ENCODE peak calls at places on chromosomes 12 and 14, in ten cellular contexts. I, W, N, R, B, D, Q, M, H and K are unnamed samples.

GRCh38 chr12:26987634-26988424 is 26.4 kb downstream of the TM7SF3 start:
- DNase-seq in I (no peak), R (no peak), B (no peak), D (no peak), H (no peak), Q (peak), W (no peak), M (no peak), N (no peak), K (no peak)

GRCh38 chr14:69317780-69318179 is 57.8 kb downstream of the GALNT16 start:
- DNase-seq in M (no peak), R (no peak), I (no peak), Q (no peak), H (peak), W (no peak), N (no peak), D (peak), B (no peak), K (peak)

GRCh38 chr14:50666772-50667490 is 1.2 kb downstream of the SAV1 start:
- DNase-seq in D (no peak), M (peak), H (peak), R (no peak), B (peak), N (peak), I (peak), W (peak), Q (peak), K (no peak)

GRCh38 chr14:75794615-75795038 is 133.6 kb downstream of the TTLL5 start:
- DNase-seq in D (no peak), B (no peak), M (peak), I (peak), Q (no peak), W (no peak), H (no peak), R (no peak), N (no peak), K (no peak)

GRCh38 chr12:65892905-65893304 is 68.6 kb downstream of the HMGA2 start:
- DNase-seq in H (no peak), B (no peak), M (no peak), Q (no peak), W (no peak), N (no peak), I (no peak), D (no peak), R (no peak), K (no peak)

GRCh38 chr12:103441437-103442186 is 54.2 kb downstream of the C12orf42 start:
- DNase-seq in H (no peak), Q (no peak), R (peak), D (peak), I (no peak), M (no peak), W (no peak), N (no peak), B (no peak), K (no peak)

GRCh38 chr14:31419179-31420012 is 954 bp downstream of the HEATR5A start:
- DNase-seq in H (no peak), I (no peak), B (no peak), M (no peak), W (no peak), Q (no peak), R (no peak), N (no peak), D (no peak), K (no peak)

GRCh38 chr12:26870491-26871419 is 37.8 kb upstream of the ITPR2 start:
- DNase-seq in Q (peak), R (peak), I (peak), D (no peak), W (peak), H (peak), N (peak), M (no peak), B (no peak), K (no peak)

GRCh38 chr12:127239781-127240180 is 1027.2 kb upstream of the TMEM132C start:
- DNase-seq in B (no peak), R (no peak), H (no peak), W (no peak), N (no peak), Q (no peak), M (no peak), D (no peak), I (no peak), K (no peak)

GRCh38 chr12:28021704-28022103 is 49.2 kb upstream of the PTHLH start:
- DNase-seq in H (no peak), M (no peak), B (no peak), N (no peak), W (no peak), Q (no peak), D (no peak), R (no peak), I (no peak), K (no peak)

GRCh38 chr14:105275267-105275946 is 25.4 kb downstream of the BRF1 start:
- DNase-seq in M (no peak), W (no peak), I (no peak), N (no peak), Q (no peak), H (no peak), D (no peak), B (no peak), R (no peak), K (no peak)

GRCh38 chr12:119334459-119335170 is at the start of gene CCDC60:
- DNase-seq in N (peak), Q (no peak), D (no peak), B (peak), H (no peak), R (no peak), W (peak), I (no peak), M (peak), K (no peak)

GRCh38 chr12:16112626-16113560 is 164.6 kb downstream of the SLC15A5 start:
- DNase-seq in D (no peak), W (no peak), M (peak), I (no peak), N (no peak), B (no peak), Q (no peak), R (no peak), H (no peak), K (no peak)

GRCh38 chr12:92408072-92408900 is 262.6 kb upstream of the BTG1 start:
- DNase-seq in Q (peak), R (no peak), W (peak), N (peak), B (peak), D (no peak), M (peak), H (peak), I (peak), K (no peak)

GRCh38 chr12:57235012-57235727 is 5.7 kb downstream of the SHMT2 start:
- DNase-seq in H (no peak), Q (no peak), W (peak), D (peak), R (no peak), B (peak), N (no peak), I (peak), M (peak), K (no peak)

GRCh38 chr12:89516633-89517032 is 8.0 kb downstream of the GALNT4 start:
- DNase-seq in B (no peak), Q (no peak), R (no peak), D (no peak), W (no peak), N (no peak), M (no peak), H (no peak), I (no peak), K (no peak)

GRCh38 chr12:104656921-104657320 is 200.2 kb downstream of the CHST11 start:
- DNase-seq in H (no peak), R (no peak), B (no peak), W (no peak), N (no peak), D (no peak), I (no peak), M (no peak), Q (no peak), K (no peak)

GRCh38 chr12:83823386-83824045 is 1089.1 kb downstream of the SLC6A15 start:
- DNase-seq in B (no peak), I (peak), Q (peak), W (peak), D (peak), M (peak), N (no peak), R (no peak), H (no peak), K (no peak)

GRCh38 chr12:122064034-122064777 is 14.3 kb upstream of the MLXIP start:
- DNase-seq in M (peak), R (peak), W (peak), N (peak), D (peak), H (peak), Q (peak), I (peak), B (peak), K (peak)

GRCh38 chr12:93902192-93902591 is 225.0 kb downstream of the CRADD start:
- DNase-seq in M (no peak), W (no peak), H (no peak), I (no peak), D (no peak), Q (no peak), B (no peak), R (no peak), N (no peak), K (no peak)
- TF ChIP-seq POLR2AphosphoS5 in M (no peak), W (no peak), H (no peak), I (no peak), D (no peak), Q (no peak), B (no peak), R (no peak), N (no peak), K (no peak)

DNA sequence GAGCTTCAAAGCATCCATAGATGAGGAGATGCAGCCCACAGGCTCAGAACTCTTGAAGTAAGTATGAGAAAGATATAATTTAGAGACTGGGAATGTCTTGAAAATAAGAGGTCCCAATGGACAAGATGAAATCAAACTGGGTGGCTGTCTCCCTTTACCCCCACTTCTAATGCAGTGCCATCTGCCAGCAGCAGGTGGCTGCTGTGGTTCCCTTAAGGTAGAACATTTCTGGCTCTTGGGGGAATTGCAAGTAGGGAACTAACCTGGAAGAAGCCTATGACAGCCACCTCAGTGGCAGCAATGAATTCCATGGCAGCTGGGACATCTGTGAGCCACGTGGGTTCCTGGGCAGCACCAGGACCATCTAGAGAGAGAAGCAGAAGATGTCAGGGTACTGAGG is 648 bp downstream of the ERP27 start:
- DNase-seq in I (no peak), Q (peak), D (no peak), R (no peak), W (no peak), H (no peak), N (no peak), B (no peak), M (peak), K (no peak)
- TF ChIP-seq CTCF in I (no peak), Q (peak), D (peak), R (peak), W (no peak), H (no peak), N (no peak), B (no peak), M (peak), K (no peak)

DNA sequence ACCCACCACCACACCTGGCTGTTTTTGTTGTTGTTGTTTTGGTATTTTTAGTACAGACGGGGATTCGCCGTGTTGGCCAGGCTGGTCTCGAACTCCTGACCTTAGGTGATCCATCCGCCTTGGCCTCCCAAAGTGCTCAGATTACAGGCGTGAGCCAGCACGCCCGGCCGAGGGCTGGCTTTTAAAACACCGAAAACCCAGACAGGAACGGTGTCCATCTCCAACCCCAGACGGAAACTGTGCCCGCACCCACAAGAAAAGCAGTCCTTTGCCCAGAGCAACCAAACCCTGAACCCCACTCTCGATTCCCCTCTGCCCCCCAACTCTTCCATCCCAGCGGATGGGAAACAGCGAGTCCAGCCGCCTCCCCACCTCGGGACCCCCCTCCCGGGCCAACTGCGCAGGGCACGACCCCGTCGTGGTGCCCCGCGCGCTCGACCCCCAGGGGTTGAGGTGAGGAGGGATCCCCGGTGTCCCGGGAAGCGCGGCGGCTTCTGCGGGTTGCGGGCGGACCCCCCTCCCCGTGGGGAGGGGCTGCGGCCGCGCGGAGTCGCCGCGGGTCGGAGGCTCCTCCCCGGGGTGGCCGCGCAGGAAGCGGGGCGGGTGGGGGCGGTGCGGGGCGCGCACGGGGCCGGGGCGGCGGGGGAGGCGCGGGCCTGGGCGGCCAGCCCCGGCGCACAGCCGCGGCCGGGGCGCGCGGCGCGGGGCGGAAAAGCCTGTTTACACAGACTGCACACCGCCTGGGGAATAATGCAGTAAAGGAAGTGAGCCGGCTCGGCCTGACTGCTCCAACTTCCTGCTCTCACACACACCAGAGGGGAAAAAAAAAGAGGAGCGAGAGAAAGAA is at the start of gene ELK3:
- DNase-seq in W (peak), D (peak), B (peak), Q (peak), M (peak), N (peak), I (peak), R (no peak), H (peak), K (no peak)
- TF ChIP-seq POLR2AphosphoS5 in W (peak), D (peak), B (no peak), Q (no peak), M (peak), N (no peak), I (peak), R (no peak), H (peak), K (no peak)

DNA sequence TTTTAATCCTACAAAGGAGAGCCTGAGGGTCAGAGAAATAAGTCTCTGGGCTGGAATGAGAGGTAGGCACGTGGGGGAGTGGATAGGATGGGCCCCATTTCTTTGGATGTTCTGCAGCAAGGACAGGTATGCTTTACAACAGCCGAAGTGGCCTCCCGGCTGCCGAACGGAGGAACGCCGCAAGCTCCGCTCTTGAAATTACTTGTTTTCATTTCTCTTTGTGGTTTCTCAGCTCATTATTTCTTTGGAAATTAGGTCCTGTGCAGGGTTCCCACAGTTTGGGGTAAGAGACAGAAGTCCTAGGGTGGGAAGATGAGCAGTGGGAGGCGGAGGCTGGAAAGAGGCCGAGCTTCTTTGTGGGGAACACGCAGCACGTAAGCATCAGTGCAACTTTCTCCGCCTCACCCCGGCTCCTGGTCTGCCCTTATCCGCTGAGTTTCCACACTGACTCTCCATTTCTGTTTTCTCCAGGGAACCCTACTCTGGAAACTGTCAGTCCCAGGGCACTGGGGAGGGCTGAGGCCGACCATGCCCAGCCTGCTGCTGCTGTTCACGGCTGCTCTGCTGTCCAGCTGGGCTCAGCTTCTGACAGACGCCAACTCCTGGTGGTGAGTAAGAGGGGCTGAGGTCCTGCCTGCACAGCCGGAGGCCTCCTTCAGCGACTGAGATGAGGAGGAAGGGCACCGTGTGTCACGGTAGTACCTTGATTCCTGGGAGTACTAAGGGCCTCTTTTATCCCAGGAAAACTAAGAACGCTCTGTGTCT is 2.0 kb downstream of the WNT5B start:
- DNase-seq in N (no peak), M (peak), W (no peak), I (peak), Q (no peak), D (no peak), H (no peak), B (no peak), R (no peak), K (no peak)
- TF ChIP-seq CTCF in N (no peak), M (no peak), W (no peak), I (no peak), Q (no peak), D (no peak), H (no peak), B (no peak), R (no peak), K (no peak)

GRCh38 chr12:64265839-64266238 is 43.7 kb upstream of the KICS2 start:
- DNase-seq in Q (no peak), B (no peak), N (no peak), I (no peak), M (no peak), D (no peak), H (no peak), R (no peak), W (no peak), K (no peak)

GRCh38 chr12:64268409-64268808 is 46.3 kb upstream of the KICS2 start:
- DNase-seq in I (no peak), D (no peak), M (no peak), H (no peak), N (no peak), W (no peak), Q (no peak), R (no peak), B (no peak), K (no peak)

GRCh38 chr12:64273527-64274403 is 51.7 kb upstream of the KICS2 start:
- DNase-seq in M (peak), R (no peak), Q (peak), N (no peak), D (no peak), H (no peak), I (peak), B (peak), W (no peak), K (no peak)

GRCh38 chr12:64270411-64270810 is 48.3 kb upstream of the KICS2 start:
- DNase-seq in R (no peak), B (no peak), M (no peak), W (no peak), H (no peak), I (no peak), D (no peak), Q (no peak), N (no peak), K (no peak)

DNA sequence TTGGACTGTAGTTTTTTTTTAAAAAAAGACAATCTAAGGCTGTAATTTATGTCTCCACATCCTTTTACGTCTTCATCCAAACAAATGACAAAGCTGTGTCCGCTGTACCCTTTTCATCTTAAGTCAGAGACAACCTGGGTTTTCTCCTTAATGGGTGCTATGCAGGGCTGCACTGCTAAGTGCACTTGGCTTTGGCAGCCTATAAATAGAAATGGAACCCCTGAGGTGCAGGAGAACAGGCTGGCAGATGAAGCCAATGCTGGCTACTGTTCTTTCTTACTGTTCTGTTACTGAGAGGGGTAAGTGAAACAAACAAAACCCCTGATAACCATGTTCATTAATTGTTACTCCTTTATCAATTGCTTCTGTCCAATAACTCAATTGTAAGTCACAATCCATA is 47.1 kb upstream of the KICS2 start:
- DNase-seq in B (no peak), M (no peak), W (no peak), H (no peak), N (no peak), I (no peak), Q (no peak), D (no peak), R (no peak), K (no peak)
- TF ChIP-seq POLR2AphosphoS5 in B (no peak), M (no peak), W (no peak), H (no peak), N (no peak), I (no peak), Q (no peak), D (no peak), R (no peak), K (no peak)

GRCh38 chr14:35353409-35354172 is 51.0 kb downstream of the NFKBIA start:
- DNase-seq in Q (no peak), W (no peak), N (peak), B (no peak), H (peak), I (no peak), M (no peak), R (no peak), D (no peak), K (no peak)
- TF ChIP-seq CTCF in Q (no peak), W (no peak), N (peak), B (no peak), H (peak), I (no peak), M (no peak), R (no peak), D (no peak), K (no peak)